ENCODE peak calls at places on chromosome 13, in ten cellular contexts. Z is BJ; M is KG1; D is stimulated activated CD8-positive, alpha-beta memory T cell treated with anti-CD3 and anti-CD28 coated beads, Interleukin-12 subunit alpha, Interleukin-12 subunit beta, amount 100 ng/mL, for 4 hours; U is activated CD8-positive, alpha-beta memory T cell treated with anti-CD3 and anti-CD28 coated beads for 4 hours; L is adrenal gland; H is kidney tubule cell; F is hepatocyte; N is heart left ventricle; W is colonic mucosa. V is an unnamed sample.

GRCh38 chr13:30665638-30666037 is 47.9 kb downstream of the USPL1 start:
- DNase-seq in Z (no peak), M (no peak), D (no peak), U (no peak), L (no peak), H (peak), F (peak), N (no peak), W (no peak), V (no peak)

GRCh38 chr13:66410314-66410713 is 819.8 kb downstream of the PCDH9 start:
- DNase-seq in Z (no peak), M (no peak), D (no peak), U (no peak), L (no peak), H (no peak), F (no peak), N (no peak), W (no peak), V (no peak)

GRCh38 chr13:30504081-30504480 is 38.3 kb upstream of the HMGB1 start:
- DNase-seq in Z (no peak), M (no peak), D (no peak), U (no peak), L (no peak), H (no peak), F (no peak), N (no peak), W (no peak), V (no peak)

GRCh38 chr13:112447306-112447705 is 71.2 kb downstream of the SPACA7 start:
- DNase-seq in Z (no peak), M (no peak), D (no peak), U (no peak), L (no peak), H (no peak), F (no peak), N (no peak), W (peak), V (no peak)

GRCh38 chr13:32045963-32046785 is 14.6 kb downstream of the FRY start:
- DNase-seq in Z (no peak), M (peak), D (no peak), U (no peak), L (no peak), H (peak), F (peak), N (no peak), W (peak), V (peak)

GRCh38 chr13:110227864-110228643 is 78.9 kb downstream of the COL4A1 start:
- DNase-seq in Z (no peak), M (no peak), D (no peak), U (no peak), L (no peak), H (no peak), F (no peak), N (no peak), W (no peak), V (no peak)

GRCh38 chr13:113029487-113030258 is 60.7 kb downstream of the MCF2L start:
- DNase-seq in Z (no peak), M (no peak), D (peak), U (peak), L (no peak), H (peak), F (peak), N (no peak), W (peak), V (peak)

GRCh38 chr13:110676511-110677204 is 29.3 kb downstream of the CARS2 start:
- DNase-seq in Z (no peak), M (no peak), D (no peak), U (no peak), L (no peak), H (peak), F (no peak), N (peak), W (no peak), V (peak)

GRCh38 chr13:99322297-99323103 is 15.3 kb upstream of the GPR183 start:
- DNase-seq in Z (peak), M (no peak), D (no peak), U (no peak), L (no peak), H (peak), F (no peak), N (no peak), W (no peak), V (no peak)

GRCh38 chr13:113187263-113187669 is 21.2 kb downstream of the PCID2 start:
- DNase-seq in Z (peak), M (no peak), D (no peak), U (no peak), L (peak), H (peak), F (peak), N (peak), W (peak), V (no peak)

GRCh38 chr13:72849571-72849970 is 67.6 kb downstream of the PIBF1 start:
- DNase-seq in Z (peak), M (no peak), D (no peak), U (no peak), L (no peak), H (peak), F (no peak), N (no peak), W (no peak), V (no peak)

GRCh38 chr13:47033216-47033615 is 136.4 kb upstream of the HTR2A start:
- DNase-seq in Z (no peak), M (no peak), D (no peak), U (no peak), L (peak), H (peak), F (no peak), N (no peak), W (no peak), V (no peak)

GRCh38 chr13:113860051-113860471 is 3.8 kb downstream of the GAS6 start:
- DNase-seq in Z (no peak), M (no peak), D (no peak), U (no peak), L (no peak), H (no peak), F (peak), N (no peak), W (peak), V (peak)

GRCh38 chr13:72757792-72758535 is 23.7 kb downstream of the DIS3 start:
- DNase-seq in Z (no peak), M (no peak), D (no peak), U (no peak), L (no peak), H (no peak), F (no peak), N (no peak), W (no peak), V (no peak)

GRCh38 chr13:99265823-99266426 is 7.7 kb upstream of the GPR18 start:
- DNase-seq in Z (no peak), M (no peak), D (no peak), U (no peak), L (no peak), H (peak), F (peak), N (no peak), W (no peak), V (no peak)

GRCh38 chr13:30125422-30126073 is 181.8 kb downstream of the KATNAL1 start:
- DNase-seq in Z (peak), M (no peak), D (no peak), U (no peak), L (no peak), H (peak), F (peak), N (no peak), W (no peak), V (no peak)

GRCh38 chr13:113538689-113539058 is 45.9 kb upstream of the TFDP1 start:
- DNase-seq in Z (no peak), M (no peak), D (no peak), U (no peak), L (peak), H (no peak), F (no peak), N (no peak), W (no peak), V (no peak)

GRCh38 chr13:39448831-39449230 is 154.2 kb downstream of the LHFPL6 start:
- DNase-seq in Z (no peak), M (no peak), D (no peak), U (no peak), L (no peak), H (no peak), F (no peak), N (peak), W (no peak), V (no peak)

V was measured in body of pancreas.